ENCODE peak calls at places on chromosomes 1 and 21, in six cellular contexts. J is tibial nerve; V is H9; O is CD4-positive, CD25-positive, alpha-beta regulatory T cell; F is breast epithelium; N is RWPE1. K is an unnamed sample.

GRCh38 chr1:227780101-227781044 is 35.1 kb upstream of the PRSS38 start:
- DNase-seq in J (no peak), V (peak), O (no peak), F (peak), N (no peak), K (no peak)

GRCh38 chr1:38030596-38031512 is 15.7 kb downstream of the POU3F1 start:
- DNase-seq in J (no peak), V (no peak), O (peak), F (no peak), N (no peak), K (no peak)

GRCh38 chr1:115710859-115711624 is 57.5 kb downstream of the CASQ2 start:
- DNase-seq in J (no peak), V (no peak), O (peak), F (no peak), N (no peak), K (no peak)

GRCh38 chr1:150545486-150546032 is 3.6 kb upstream of the ADAMTSL4 start:
- DNase-seq in J (no peak), V (no peak), O (no peak), F (no peak), N (no peak), K (no peak)

GRCh38 chr1:203796223-203796747 is 862 bp downstream of the ZBED6 start:
- DNase-seq in J (peak), V (peak), O (peak), F (no peak), N (peak), K (no peak)

GRCh38 chr1:205977348-205978014 is 25.7 kb downstream of the RAB7B start:
- DNase-seq in J (peak), V (peak), O (peak), F (peak), N (peak), K (no peak)

GRCh38 chr1:224488806-224489584 is 54.4 kb upstream of the WDR26 start:
- DNase-seq in J (no peak), V (no peak), O (no peak), F (no peak), N (no peak), K (no peak)

GRCh38 chr1:61332196-61332753 is 249.9 kb downstream of the NFIA start:
- DNase-seq in J (no peak), V (no peak), O (peak), F (no peak), N (no peak), K (no peak)

GRCh38 chr1:49293016-49293415 is 516.3 kb upstream of the BEND5 start:
- DNase-seq in J (no peak), V (no peak), O (no peak), F (no peak), N (no peak), K (no peak)

GRCh38 chr1:225655509-225656258 is 2.8 kb upstream of the ENAH start:
- DNase-seq in J (peak), V (no peak), O (no peak), F (no peak), N (peak), K (peak)

GRCh38 chr1:199073166-199073565 is 434.3 kb downstream of the PTPRC start:
- DNase-seq in J (no peak), V (no peak), O (no peak), F (no peak), N (no peak), K (no peak)

GRCh38 chr1:238343869-238344268 is 453.1 kb upstream of the ZP4 start:
- DNase-seq in J (no peak), V (no peak), O (no peak), F (no peak), N (no peak), K (no peak)

GRCh38 chr1:77511440-77511840 is 171.0 kb downstream of the ZZZ3 start:
- DNase-seq in J (no peak), V (no peak), O (no peak), F (no peak), N (peak), K (no peak)

GRCh38 chr1:199129247-199129646 is 490.4 kb downstream of the PTPRC start:
- DNase-seq in J (no peak), V (no peak), O (no peak), F (no peak), N (peak), K (no peak)

GRCh38 chr1:910881-911721 is 12.6 kb upstream of the SAMD11 start:
- DNase-seq in J (no peak), V (no peak), O (no peak), F (peak), N (peak), K (peak)

GRCh38 chr1:217275617-217276398 is 355.1 kb downstream of the GPATCH2 start:
- DNase-seq in J (no peak), V (no peak), O (no peak), F (no peak), N (peak), K (no peak)

GRCh38 chr1:203643213-203644045 is 16.8 kb downstream of the ATP2B4 start:
- DNase-seq in J (no peak), V (no peak), O (no peak), F (no peak), N (no peak), K (no peak)

GRCh38 chr1:240496941-240497340 is 115.0 kb downstream of the GREM2 start:
- DNase-seq in J (no peak), V (no peak), O (no peak), F (no peak), N (no peak), K (no peak)

GRCh38 chr1:203168256-203168786 is 7.3 kb downstream of the MYBPH start:
- DNase-seq in J (no peak), V (no peak), O (no peak), F (no peak), N (no peak), K (no peak)

GRCh38 chr1:35726814-35727433 is 8.2 kb upstream of the C1orf216 start:
- DNase-seq in J (peak), V (peak), O (peak), F (no peak), N (peak), K (no peak)

GRCh38 chr1:201468844-201469644 is at the start of gene PHLDA3:
- DNase-seq in J (peak), V (peak), O (peak), F (peak), N (peak), K (peak)

GRCh38 chr1:230940848-230941247 is 37.8 kb downstream of the TTC13 start:
- DNase-seq in J (no peak), V (no peak), O (no peak), F (no peak), N (no peak), K (no peak)

GRCh38 chr1:185464788-185465187 is 147.7 kb upstream of the IVNS1ABP start:
- DNase-seq in J (no peak), V (no peak), O (no peak), F (no peak), N (no peak), K (no peak)

GRCh38 chr1:21077085-21077484 is 99.6 kb downstream of the EIF4G3 start:
- DNase-seq in J (no peak), V (no peak), O (no peak), F (no peak), N (no peak), K (no peak)

GRCh38 chr1:200090252-200091159 is 63.0 kb downstream of the NR5A2 start:
- DNase-seq in J (no peak), V (peak), O (no peak), F (no peak), N (no peak), K (no peak)

GRCh38 chr21:23016617-23017016 is 2018.4 kb downstream of the NCAM2 start:
- DNase-seq in J (no peak), V (peak), O (no peak), F (no peak), N (no peak), K (no peak)

GRCh38 chr1:28512058-28512611 is 6.3 kb downstream of the RCC1 start:
- DNase-seq in J (no peak), V (no peak), O (no peak), F (no peak), N (no peak), K (no peak)

GRCh38 chr1:219271914-219272545 is 98.4 kb downstream of the LYPLAL1 start:
- DNase-seq in J (no peak), V (no peak), O (no peak), F (no peak), N (no peak), K (no peak)

GRCh38 chr1:205943245-205943644 is at the start of gene SLC26A9:
- DNase-seq in J (no peak), V (no peak), O (no peak), F (no peak), N (no peak), K (no peak)

GRCh38 chr1:211331011-211331709 is 4.5 kb downstream of the TRAF5 start:
- DNase-seq in J (no peak), V (no peak), O (no peak), F (no peak), N (no peak), K (no peak)

GRCh38 chr1:225224287-225224686 is 203.6 kb downstream of the LBR start:
- DNase-seq in J (no peak), V (no peak), O (no peak), F (no peak), N (no peak), K (no peak)

GRCh38 chr1:200488375-200489165 is 78.7 kb upstream of the ZNF281 start:
- DNase-seq in J (peak), V (peak), O (peak), F (no peak), N (peak), K (no peak)

GRCh38 chr1:211843507-211844298 is 13.1 kb upstream of the LPGAT1 start:
- DNase-seq in J (no peak), V (no peak), O (no peak), F (no peak), N (no peak), K (no peak)

DNA sequence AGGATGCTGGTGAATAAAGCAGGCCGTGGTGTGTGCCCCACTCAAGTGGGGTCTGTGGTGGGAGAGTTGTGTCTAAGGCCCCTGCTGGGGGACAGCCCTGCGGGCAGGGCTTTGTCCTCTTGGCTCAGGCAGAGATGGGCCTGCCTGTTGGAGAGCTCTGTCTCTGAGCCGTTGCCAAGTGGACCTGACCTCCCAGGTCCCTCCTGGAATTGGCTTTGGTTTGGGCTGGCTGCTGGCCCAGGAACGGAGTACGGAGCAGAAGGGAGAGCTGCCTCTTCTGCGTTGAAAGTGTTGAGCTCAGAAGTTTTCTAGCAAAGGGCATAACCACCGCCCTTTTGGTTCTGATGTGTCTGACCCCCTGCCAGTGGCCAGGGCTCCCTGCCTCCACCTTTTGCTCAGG is 153.9 kb downstream of the PEX14 start:
- DNase-seq in J (peak), V (no peak), O (no peak), F (peak), N (no peak), K (peak)
- H3K27ac ChIP-seq in J (peak), V (no peak), O (no peak), F (peak), N (peak), K (no peak)

GRCh38 chr1:11338351-11338809 is 65.4 kb downstream of the UBIAD1 start:
- DNase-seq in J (no peak), V (no peak), O (no peak), F (no peak), N (no peak), K (no peak)

GRCh38 chr1:11339346-11340247 is 66.6 kb downstream of the UBIAD1 start:
- DNase-seq in J (no peak), V (peak), O (no peak), F (no peak), N (peak), K (no peak)

GRCh38 chr1:11342677-11343076 is 69.7 kb downstream of the UBIAD1 start:
- DNase-seq in J (no peak), V (no peak), O (no peak), F (no peak), N (no peak), K (no peak)

GRCh38 chr1:11341881-11342552 is 69.0 kb downstream of the UBIAD1 start:
- DNase-seq in J (no peak), V (no peak), O (no peak), F (no peak), N (no peak), K (no peak)

GRCh38 chr1:11340248-11340632 is 67.2 kb downstream of the UBIAD1 start:
- DNase-seq in J (no peak), V (no peak), O (no peak), F (no peak), N (no peak), K (no peak)
- H3K27ac ChIP-seq in J (no peak), V (no peak), O (no peak), F (no peak), N (peak), K (no peak)

DNA sequence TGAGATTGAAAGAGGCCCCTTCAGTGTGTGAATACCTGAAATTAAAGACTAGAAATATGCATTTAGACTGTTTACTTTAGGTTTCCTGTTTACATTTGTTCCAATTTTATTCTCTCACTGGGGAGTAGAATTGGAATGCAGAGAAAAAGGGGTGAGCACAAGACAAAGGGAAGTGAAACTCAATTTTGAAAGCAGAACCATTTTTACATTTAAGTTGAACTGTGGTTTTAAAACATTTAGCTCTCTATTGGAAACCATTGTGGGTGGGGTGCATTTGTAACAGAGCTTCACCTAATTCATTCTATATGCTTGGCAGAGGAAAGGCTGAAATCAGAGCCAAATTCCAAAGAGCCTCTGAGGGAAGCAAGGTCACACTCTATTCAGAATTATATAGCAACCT is 235.3 kb upstream of the C1orf105 start:
- DNase-seq in J (no peak), V (no peak), O (peak), F (no peak), N (no peak), K (no peak)
- H3K27ac ChIP-seq in J (no peak), V (peak), O (peak), F (no peak), N (no peak), K (no peak)

DNA sequence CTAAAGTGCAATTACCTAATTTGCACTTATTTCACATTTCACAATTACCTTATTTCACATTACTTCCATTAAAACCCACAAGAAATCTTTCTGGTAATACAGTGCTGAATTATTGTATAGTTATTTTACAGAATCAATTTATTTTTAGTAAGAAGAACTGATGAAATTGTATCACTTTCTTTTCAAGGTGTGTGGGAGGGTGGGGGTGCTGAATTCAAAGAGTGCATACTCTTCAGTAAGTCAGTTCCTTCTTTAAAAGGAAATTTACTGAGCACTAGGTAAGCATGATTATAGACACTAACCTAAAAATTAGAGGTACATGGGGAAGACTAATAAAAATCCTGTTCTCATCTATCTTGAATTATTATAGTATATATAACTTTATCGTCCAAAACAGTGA is 731.6 kb upstream of the ADGRL4 start:
- DNase-seq in J (no peak), V (no peak), O (no peak), F (no peak), N (no peak), K (no peak)
- H3K27ac ChIP-seq in J (no peak), V (no peak), O (no peak), F (no peak), N (no peak), K (no peak)

DNA sequence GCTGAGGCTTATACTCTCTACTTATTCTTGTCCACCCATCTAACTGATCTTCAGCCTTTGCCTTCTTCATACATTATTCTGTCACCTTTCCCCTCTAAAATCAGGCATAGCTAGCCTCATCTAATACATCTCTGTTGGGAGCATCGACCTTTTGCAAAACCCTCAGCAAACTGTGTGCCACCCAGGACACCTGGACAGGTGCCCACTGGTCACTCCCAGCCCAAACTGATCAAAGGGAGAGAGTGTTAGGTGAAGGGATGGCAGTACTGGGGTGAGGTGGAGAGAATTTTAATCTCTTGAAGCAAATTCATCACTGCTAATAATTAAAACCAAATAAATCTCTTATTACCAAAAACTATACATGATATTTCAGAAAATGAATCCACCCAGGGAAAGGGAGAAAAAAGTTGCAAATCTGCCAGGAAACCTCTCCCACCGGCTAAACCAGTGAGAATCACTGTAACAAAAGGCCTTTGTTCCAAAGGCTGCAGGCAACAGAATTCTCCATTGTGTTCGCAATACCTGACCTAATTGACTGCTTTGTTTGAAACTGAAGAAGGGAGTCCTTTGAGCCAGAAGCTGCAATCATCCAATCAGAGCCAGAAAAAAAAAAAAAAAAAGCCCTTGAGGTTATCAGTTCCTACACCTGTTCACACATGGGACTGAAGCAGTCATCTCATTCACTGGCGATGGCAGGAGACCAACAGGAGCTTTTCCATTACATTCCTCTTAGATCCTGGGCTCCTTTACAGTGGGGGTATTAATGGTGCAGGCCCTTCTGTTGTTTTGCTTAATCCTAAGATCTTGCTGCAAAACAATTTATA is 172.6 kb downstream of the APP start:
- DNase-seq in J (no peak), V (peak), O (no peak), F (no peak), N (no peak), K (no peak)
- H3K27ac ChIP-seq in J (peak), V (peak), O (no peak), F (peak), N (no peak), K (no peak)

GRCh38 chr1:24443241-24443656 is 27.6 kb downstream of the NIPAL3 start:
- DNase-seq in J (no peak), V (no peak), O (no peak), F (no peak), N (no peak), K (no peak)
- H3K27ac ChIP-seq in J (peak), V (no peak), O (no peak), F (no peak), N (no peak), K (no peak)

GRCh38 chr21:45918835-45919467 is 62.6 kb upstream of the COL6A1 start:
- DNase-seq in J (no peak), V (peak), O (no peak), F (no peak), N (no peak), K (no peak)

GRCh38 chr21:45919593-45919992 is 62.0 kb upstream of the COL6A1 start:
- DNase-seq in J (no peak), V (no peak), O (no peak), F (no peak), N (no peak), K (no peak)

GRCh38 chr21:45916011-45916840 is 65.3 kb upstream of the COL6A1 start:
- DNase-seq in J (no peak), V (no peak), O (no peak), F (no peak), N (no peak), K (no peak)

GRCh38 chr21:45917241-45917640 is 64.3 kb upstream of the COL6A1 start:
- DNase-seq in J (no peak), V (no peak), O (no peak), F (no peak), N (no peak), K (no peak)

GRCh38 chr21:45918011-45918410 is 63.6 kb upstream of the COL6A1 start:
- DNase-seq in J (no peak), V (no peak), O (no peak), F (no peak), N (no peak), K (no peak)
- H3K27ac ChIP-seq in J (no peak), V (no peak), O (no peak), F (no peak), N (no peak), K (no peak)

GRCh38 chr1:17622823-17623222 is 83.3 kb downstream of the ARHGEF10L start:
- DNase-seq in J (no peak), V (no peak), O (no peak), F (no peak), N (no peak), K (no peak)

GRCh38 chr1:17618558-17619247 is 79.2 kb downstream of the ARHGEF10L start:
- DNase-seq in J (no peak), V (no peak), O (no peak), F (no peak), N (no peak), K (no peak)

GRCh38 chr1:17624540-17625256 is 85.2 kb downstream of the ARHGEF10L start:
- DNase-seq in J (no peak), V (no peak), O (no peak), F (no peak), N (peak), K (no peak)

GRCh38 chr1:17620448-17620847 is 81.0 kb downstream of the ARHGEF10L start:
- DNase-seq in J (no peak), V (no peak), O (no peak), F (no peak), N (no peak), K (no peak)

GRCh38 chr1:17621691-17622090 is 82.2 kb downstream of the ARHGEF10L start:
- DNase-seq in J (no peak), V (no peak), O (no peak), F (no peak), N (no peak), K (no peak)
- H3K27ac ChIP-seq in J (no peak), V (no peak), O (no peak), F (no peak), N (no peak), K (no peak)

K was measured in RWPE2.